ENCODE peak calls at places on chromosomes 7 and 10, in seven cellular contexts. A is ovary, Y is hepatocyte, C is psoas muscle, T is GM23338, W is A549, E is heart right ventricle. P is an unnamed sample. For H3K4me1, the result is how much of the 10 kb centered on the place peaks cover.

GRCh38 chr10:18438356-18439126 is 212.8 kb downstream of the NSUN6 start:
- DNase-seq in Y (no peak), E (peak), T (no peak), C (no peak), A (no peak), W (no peak), P (no peak)

GRCh38 chr10:56605043-56605442 is 244.0 kb upstream of the ZWINT start:
- DNase-seq in A (peak), T (peak), E (no peak), Y (peak), C (no peak), W (no peak), P (peak)

GRCh38 chr10:71486465-71487114 is 89.9 kb downstream of the CDH23 start:
- DNase-seq in W (no peak), A (no peak), E (no peak), T (peak), C (no peak), Y (peak), P (peak)

GRCh38 chr7:137441451-137441850 is 97.9 kb upstream of the PTN start:
- DNase-seq in W (no peak), C (no peak), T (no peak), Y (no peak), E (no peak), A (no peak), P (no peak)

GRCh38 chr7:79506481-79506880 is 53.0 kb upstream of the MAGI2 start:
- DNase-seq in T (peak), E (no peak), A (no peak), W (no peak), Y (peak), C (no peak), P (peak)

GRCh38 chr10:130932326-130933007 is 379.1 kb downstream of the TCERG1L start:
- DNase-seq in Y (no peak), T (no peak), E (no peak), C (no peak), A (no peak), W (no peak), P (peak)

GRCh38 chr7:78714302-78714857 is 739.1 kb downstream of the MAGI2 start:
- DNase-seq in W (no peak), A (no peak), C (no peak), Y (no peak), E (no peak), T (no peak), P (no peak)

GRCh38 chr7:149774237-149775175 is 1.1 kb upstream of the ZNF467 start:
- DNase-seq in A (peak), W (no peak), T (peak), E (no peak), Y (peak), C (no peak), P (peak)

GRCh38 chr7:105141068-105141467 is 127.1 kb downstream of the KMT2E start:
- DNase-seq in T (peak), A (no peak), Y (peak), E (no peak), C (no peak), W (peak), P (peak)

GRCh38 chr7:44305564-44306507 is 19.6 kb downstream of the CAMK2B start:
- DNase-seq in W (no peak), A (peak), E (no peak), T (no peak), Y (peak), C (no peak), P (peak)

GRCh38 chr7:144656960-144657359 is 178.9 kb downstream of the TPK1 start:
- DNase-seq in T (peak), Y (no peak), A (no peak), E (no peak), W (no peak), C (no peak), P (peak)

GRCh38 chr10:96587255-96588059 is 645 bp upstream of the TM9SF3 start:
- DNase-seq in W (peak), C (peak), A (no peak), Y (no peak), T (peak), E (peak), P (no peak)

GRCh38 chr10:43234471-43235041 is 32.3 kb downstream of the RASGEF1A start:
- DNase-seq in C (no peak), A (no peak), T (no peak), E (no peak), Y (no peak), W (no peak), P (peak)

GRCh38 chr10:111756541-111757061 is 427.0 kb downstream of the GPAM start:
- DNase-seq in Y (peak), C (peak), A (no peak), W (peak), E (peak), T (peak), P (peak)

GRCh38 chr7:45295222-45295621 is 137.6 kb downstream of the RAMP3 start:
- DNase-seq in E (no peak), A (no peak), Y (no peak), W (no peak), C (no peak), T (no peak), P (no peak)

GRCh38 chr10:129774082-129774735 is 189.9 kb downstream of the EBF3 start:
- DNase-seq in W (no peak), Y (no peak), A (no peak), E (no peak), T (no peak), C (no peak), P (peak)

GRCh38 chr7:2040893-2041270 is 191.9 kb downstream of the MAD1L1 start:
- DNase-seq in A (no peak), C (peak), E (no peak), Y (no peak), W (no peak), T (no peak), P (no peak)
- H3K4me1 ChIP-seq in A (under half), C (under half), E (under half), Y (under half), W (under half), T (under half), P (under half)

GRCh38 chr10:126098216-126098561 is 201.8 kb downstream of the FANK1 start:
- DNase-seq in A (no peak), W (no peak), E (no peak), C (no peak), Y (no peak), T (no peak), P (no peak)

GRCh38 chr10:126101744-126102143 is 205.4 kb downstream of the FANK1 start:
- DNase-seq in A (no peak), C (no peak), W (no peak), Y (no peak), E (no peak), T (no peak), P (no peak)

GRCh38 chr10:126094537-126094936 is 198.2 kb downstream of the FANK1 start:
- DNase-seq in A (no peak), C (no peak), E (no peak), Y (no peak), W (no peak), T (no peak), P (no peak)

GRCh38 chr10:126092806-126093205 is 196.4 kb downstream of the FANK1 start:
- DNase-seq in W (no peak), T (no peak), E (no peak), Y (no peak), A (no peak), C (no peak), P (no peak)

GRCh38 chr10:126097558-126098215 is 201.3 kb downstream of the FANK1 start:
- DNase-seq in Y (no peak), T (peak), W (no peak), E (no peak), C (no peak), A (no peak), P (no peak)
- TF ChIP-seq CTCF in Y (no peak), T (peak), W (peak), E (no peak), C (no peak), A (no peak), P (peak)

GRCh38 chr10:117544729-117545140 is 2.2 kb downstream of the EMX2 start:
- DNase-seq in W (no peak), C (no peak), Y (no peak), A (peak), E (no peak), T (peak), P (peak)
- H3K4me3 ChIP-seq in W (peak), C (peak), Y (no peak), A (peak), E (peak), T (peak), P (no peak)

GRCh38 chr10:103894454-103894853 is 23.5 kb downstream of the STN1 start:
- DNase-seq in W (no peak), C (no peak), E (peak), Y (no peak), A (no peak), T (no peak), P (no peak)

GRCh38 chr10:103890194-103890658 is 27.8 kb downstream of the STN1 start:
- DNase-seq in E (peak), Y (peak), C (no peak), W (peak), T (no peak), A (no peak), P (no peak)

GRCh38 chr10:103890688-103891087 is 27.3 kb downstream of the STN1 start:
- DNase-seq in E (no peak), T (no peak), C (no peak), Y (no peak), W (no peak), A (no peak), P (no peak)

GRCh38 chr10:103889121-103889720 is 28.8 kb downstream of the STN1 start:
- DNase-seq in E (no peak), C (no peak), T (no peak), Y (no peak), W (no peak), A (no peak), P (no peak)

DNA sequence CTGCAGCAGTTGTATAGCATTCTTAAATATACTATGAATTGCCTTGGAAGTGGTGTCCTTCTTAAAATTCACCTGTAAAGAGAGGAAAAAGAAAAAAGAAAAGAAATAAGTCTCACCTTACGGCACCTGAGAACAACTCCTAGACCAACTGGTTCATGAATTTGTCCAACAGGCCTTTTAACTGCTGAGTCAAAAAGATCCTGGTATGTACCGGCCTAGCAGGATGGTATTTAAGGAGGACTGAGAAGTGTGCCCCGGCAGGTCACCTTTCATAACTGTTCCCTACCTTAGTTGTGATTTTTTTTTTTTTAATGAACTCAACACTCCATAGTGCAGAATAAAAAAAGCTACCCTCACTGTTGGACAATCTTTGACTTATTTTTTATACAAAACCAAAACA is 25.8 kb downstream of the STN1 start:
- DNase-seq in T (no peak), E (no peak), A (no peak), C (no peak), W (no peak), Y (no peak), P (no peak)
- H3K4me1 ChIP-seq in T (under half), E (half or more), A (under half), C (under half), W (half or more), Y (under half), P (under half)

DNA sequence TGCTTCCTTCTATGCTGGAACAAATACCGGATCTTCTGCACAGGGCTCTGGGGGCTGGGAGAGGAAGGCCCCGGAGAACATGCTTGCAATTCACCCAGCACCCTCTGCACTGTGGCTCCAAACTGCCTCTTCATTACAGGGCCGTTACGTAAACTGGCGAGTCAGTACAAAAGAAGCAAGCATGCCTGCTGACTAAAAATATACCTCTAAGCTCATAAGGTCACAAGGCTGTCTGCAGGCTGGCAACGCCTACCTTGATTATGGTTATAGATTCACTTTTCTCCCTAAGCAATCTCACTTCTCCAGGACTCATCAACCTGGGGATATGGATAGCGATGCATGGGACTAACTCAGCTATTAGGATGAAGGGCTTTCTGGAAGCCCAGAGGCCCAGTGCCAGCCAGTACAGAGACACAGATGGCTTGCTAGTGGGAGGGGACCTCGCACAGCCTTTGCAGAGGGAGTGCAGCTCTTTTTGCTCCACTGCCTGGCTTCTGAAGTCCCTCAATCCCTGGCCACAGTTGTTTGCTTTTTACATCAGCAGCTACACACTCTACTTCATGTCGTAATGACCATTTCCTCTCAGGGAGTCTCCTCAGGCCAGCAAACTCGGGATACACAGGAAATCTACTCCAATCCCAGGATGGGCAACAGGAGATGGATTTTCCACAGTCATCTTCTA is 96.1 kb downstream of the SH3PXD2A start:
- DNase-seq in A (no peak), Y (peak), E (peak), W (peak), T (no peak), C (peak), P (no peak)
- TF ChIP-seq CTCF in A (no peak), Y (no peak), E (peak), W (no peak), T (no peak), C (no peak), P (no peak)

GRCh38 chr10:117542706-117543244 is at the start of gene EMX2:
- DNase-seq in Y (no peak), E (no peak), T (peak), A (no peak), C (no peak), W (no peak), P (no peak)

GRCh38 chr10:117545141-117546019 is 2.8 kb downstream of the EMX2 start:
- DNase-seq in W (no peak), Y (no peak), A (peak), C (no peak), T (peak), E (no peak), P (peak)

GRCh38 chr10:117543245-117543998 is 876 bp downstream of the EMX2 start:
- DNase-seq in W (no peak), C (no peak), E (no peak), Y (peak), A (peak), T (peak), P (peak)

GRCh38 chr10:117546020-117546629 is 3.6 kb downstream of the EMX2 start:
- DNase-seq in C (no peak), A (no peak), T (peak), W (no peak), E (no peak), Y (no peak), P (no peak)

GRCh38 chr10:117543999-117544728 is 1.6 kb downstream of the EMX2 start:
- DNase-seq in C (no peak), Y (no peak), T (peak), W (no peak), E (no peak), A (peak), P (no peak)
- H3K4me3 ChIP-seq in C (peak), Y (no peak), T (peak), W (peak), E (peak), A (peak), P (no peak)

DNA sequence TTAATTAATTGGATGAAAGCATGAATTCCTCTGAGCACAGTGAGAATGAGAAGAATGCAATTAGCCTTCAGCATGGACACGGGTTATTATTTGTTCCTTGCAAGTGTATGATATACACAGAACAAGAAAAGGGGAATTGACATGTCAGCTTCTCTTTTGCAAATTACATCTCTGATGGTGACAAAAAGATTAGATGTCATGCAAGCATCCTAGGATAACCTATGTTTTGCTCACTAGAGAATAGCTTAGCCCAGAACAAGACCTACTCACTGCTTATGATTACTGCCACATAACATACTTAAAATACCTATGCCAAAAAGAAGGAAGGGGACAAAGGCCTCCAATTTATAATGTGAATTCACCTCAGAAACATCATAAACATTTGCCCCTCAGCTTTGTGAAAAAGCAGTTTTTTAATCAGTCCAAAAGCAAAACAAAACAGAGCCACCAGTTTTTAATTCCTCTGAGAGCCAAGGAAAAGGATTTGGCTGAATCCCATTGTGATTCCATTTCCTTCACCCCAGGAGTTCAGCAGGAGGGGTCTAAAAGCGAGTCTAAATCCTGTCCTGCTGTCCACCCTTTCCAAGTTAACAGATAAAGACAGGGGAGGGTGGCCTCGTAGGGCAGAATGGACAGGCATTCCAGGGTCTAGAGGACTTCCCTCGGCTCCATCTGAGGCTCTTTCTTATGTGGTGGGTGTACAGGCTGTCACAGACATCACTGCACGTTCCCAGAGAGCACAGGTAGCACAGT is 120.1 kb downstream of the ABLIM1 start:
- DNase-seq in W (no peak), T (peak), E (no peak), A (no peak), C (no peak), Y (no peak), P (no peak)
- H3K4me1 ChIP-seq in W (under half), T (under half), E (half or more), A (under half), C (under half), Y (under half), P (under half)

GRCh38 chr7:34471844-34472243 is 186.2 kb upstream of the NPSR1 start:
- DNase-seq in W (no peak), Y (no peak), E (no peak), A (no peak), C (no peak), T (no peak), P (peak)
- TF ChIP-seq CTCF in W (no peak), Y (no peak), E (no peak), A (no peak), C (no peak), T (no peak), P (peak)

GRCh38 chr7:134042307-134042706 is 84.8 kb upstream of the LRGUK start:
- DNase-seq in W (no peak), T (no peak), E (no peak), C (no peak), A (no peak), Y (no peak), P (no peak)
- H3K4me3 ChIP-seq in W (no peak), T (no peak), E (no peak), C (no peak), A (no peak), Y (no peak), P (no peak)

GRCh38 chr10:101850747-101851146 is 7.1 kb upstream of the KCNIP2 start:
- DNase-seq in A (no peak), E (no peak), Y (no peak), C (no peak), T (no peak), W (no peak), P (no peak)
- H3K4me1 ChIP-seq in A (under half), E (under half), Y (under half), C (under half), T (under half), W (under half), P (under half)